ENCODE peak calls at places on chromosomes 13 and 19, in nine cellular contexts. B, J, O, Y, M, H, U, Z and E are unnamed samples.

GRCh38 chr19:48133094-48133493 is 22.5 kb upstream of the PLA2G4C start:
- DNase-seq in U (no peak), B (no peak), Y (no peak), J (no peak), Z (no peak), O (no peak), H (no peak), M (no peak), E (no peak)

GRCh38 chr19:6069268-6069771 is 41.0 kb downstream of the RFX2 start:
- DNase-seq in O (no peak), U (no peak), J (peak; percentile 24), Y (no peak), B (no peak), M (no peak), H (no peak), Z (no peak), E (no peak)

GRCh38 chr13:53460776-53461175 is 432.2 kb downstream of the OLFM4 start:
- DNase-seq in H (no peak), U (no peak), B (no peak), O (no peak), M (no peak), J (no peak), Y (no peak), Z (no peak), E (no peak)

GRCh38 chr13:98653471-98653985 is 76.6 kb upstream of the STK24 start:
- DNase-seq in O (peak; percentile 65), H (peak; percentile 67), Y (peak; percentile 90), M (peak; percentile 61), Z (peak; percentile 65), U (peak; percentile 76), J (peak; percentile 87), B (peak; percentile 77), E (peak; percentile 60)

GRCh38 chr13:41633776-41634175 is 176.4 kb downstream of the RGCC start:
- DNase-seq in Y (no peak), H (no peak), O (no peak), U (no peak), M (no peak), Z (no peak), J (no peak), B (no peak), E (no peak)

GRCh38 chr13:97275265-97275664 is 53.1 kb downstream of the MBNL2 start:
- DNase-seq in U (peak; percentile 90), O (no peak), H (no peak), J (no peak), Y (no peak), M (peak; percentile 76), Z (no peak), B (no peak), E (no peak)

GRCh38 chr13:22596157-22596863 is 584.5 kb upstream of the SGCG start:
- DNase-seq in J (no peak), Z (no peak), M (no peak), O (peak; percentile 16), Y (no peak), U (no peak), B (no peak), H (no peak), E (no peak)

GRCh38 chr13:105655046-105655445 is 880.4 kb downstream of the EFNB2 start:
- DNase-seq in Y (no peak), B (no peak), Z (no peak), M (peak; percentile 25), J (no peak), O (no peak), U (peak; percentile 77), H (no peak), E (no peak)

GRCh38 chr19:31120952-31121351 is 228.3 kb downstream of the TSHZ3 start:
- DNase-seq in Y (no peak), O (no peak), Z (no peak), B (no peak), J (peak; percentile 53), M (no peak), U (no peak), H (no peak), E (no peak)

GRCh38 chr13:102687520-102687919 is 7.3 kb downstream of the METTL21C start:
- DNase-seq in B (no peak), Y (no peak), Z (no peak), J (no peak), H (no peak), O (no peak), M (no peak), U (no peak), E (no peak)

GRCh38 chr13:48602296-48603040 is 51.3 kb upstream of the CYSLTR2 start:
- DNase-seq in O (no peak), M (no peak), Z (no peak), B (no peak), H (no peak), U (no peak), Y (no peak), J (no peak), E (no peak)

GRCh38 chr19:51799311-51799997 is 4.5 kb downstream of the FPR3 start:
- DNase-seq in U (peak; percentile 94), J (peak; percentile 96), O (no peak), Y (peak; percentile 90), H (no peak), Z (no peak), B (peak; percentile 78), M (peak; percentile 88), E (peak; percentile 2)

GRCh38 chr19:42198676-42199439 is 18.6 kb downstream of the DEDD2 start:
- DNase-seq in M (no peak), O (no peak), H (peak; percentile 72), J (peak; percentile 70), U (no peak), B (no peak), Z (peak; percentile 40), Y (no peak), E (no peak)

GRCh38 chr19:6216236-6216995 is 63.4 kb downstream of the MLLT1 start:
- DNase-seq in Z (no peak), O (no peak), M (no peak), B (no peak), J (no peak), Y (peak; percentile 60), U (no peak), H (no peak), E (no peak)

GRCh38 chr19:47296036-47296435 is 13.6 kb upstream of the C5AR1 start:
- DNase-seq in B (peak; percentile 81), Z (peak; percentile 81), O (peak; percentile 64), J (no peak), Y (peak; percentile 79), U (peak; percentile 70), H (peak; percentile 80), M (peak; percentile 62), E (peak; percentile 73)

GRCh38 chr13:69524459-69525155 is 583.0 kb upstream of the ATXN8OS start:
- DNase-seq in J (no peak), B (no peak), Y (no peak), O (no peak), U (peak; percentile 17), M (no peak), Z (no peak), H (no peak), E (no peak)

GRCh38 chr13:94272038-94272437 is 207.4 kb downstream of the DCT start:
- DNase-seq in H (no peak), O (no peak), J (no peak), Z (no peak), M (no peak), B (no peak), U (peak; percentile 19), Y (no peak), E (no peak)

GRCh38 chr13:106284358-106284757 is 251.1 kb downstream of the EFNB2 start:
- DNase-seq in U (no peak), H (no peak), Y (no peak), J (no peak), M (no peak), B (no peak), O (no peak), Z (no peak), E (no peak)

GRCh38 chr13:74062933-74063332 is 71.3 kb downstream of the KLF12 start:
- DNase-seq in B (peak; percentile 59), M (no peak), U (peak; percentile 68), O (no peak), Y (peak; percentile 82), H (peak; percentile 20), J (peak; percentile 83), Z (no peak), E (no peak)

GRCh38 chr13:77696006-77696862 is 1.3 kb upstream of the SLAIN1 start:
- DNase-seq in M (no peak), Z (no peak), J (no peak), O (peak; percentile 24), H (peak; percentile 11), U (peak; percentile 21), B (no peak), Y (no peak), E (no peak)

GRCh38 chr19:27793128-27793643 is 1419.8 kb downstream of the UQCRFS1 start:
- DNase-seq in U (peak; percentile 85), M (peak; percentile 91), H (no peak), J (peak; percentile 90), O (peak; percentile 58), Y (peak; percentile 84), B (peak; percentile 60), Z (peak; percentile 60), E (peak; percentile 69)

GRCh38 chr19:4715529-4716221 is 8.0 kb downstream of the DPP9 start:
- DNase-seq in U (no peak), H (no peak), Z (no peak), M (no peak), B (no peak), J (no peak), O (no peak), Y (no peak), E (no peak)

GRCh38 chr13:52127378-52127777 is 1.5 kb downstream of the NEK5 start:
- DNase-seq in U (no peak), Z (no peak), O (no peak), J (no peak), B (no peak), M (no peak), H (no peak), Y (no peak), E (no peak)

GRCh38 chr13:78241278-78241919 is 322.8 kb upstream of the EDNRB start:
- DNase-seq in B (no peak), U (peak; percentile 20), H (no peak), Z (no peak), O (no peak), Y (no peak), J (peak; percentile 42), M (peak; percentile 50), E (peak; percentile 4)

GRCh38 chr19:18322318-18322758 is 538 bp downstream of the LSM4 start:
- DNase-seq in J (no peak), U (peak; percentile 59), M (peak; percentile 61), Z (peak; percentile 14), B (no peak), O (no peak), Y (no peak), H (no peak), E (no peak)

GRCh38 chr13:89238496-89238895 is 1567.3 kb downstream of the SLITRK5 start:
- DNase-seq in M (no peak), B (no peak), H (no peak), J (no peak), Z (no peak), Y (no peak), U (no peak), O (no peak), E (no peak)

GRCh38 chr13:51768976-51769375 is 35.0 kb downstream of the DHRS12 start:
- DNase-seq in B (no peak), U (no peak), Y (no peak), J (no peak), M (no peak), H (no peak), Z (no peak), O (no peak), E (no peak)

GRCh38 chr13:31207630-31208549 is 8.1 kb downstream of the B3GLCT start:
- DNase-seq in U (peak; percentile 72), B (peak; percentile 70), M (no peak), O (no peak), Y (peak; percentile 82), H (no peak), J (no peak), Z (no peak), E (no peak)

GRCh38 chr13:28136916-28137315 is 1.4 kb upstream of the PAN3 start:
- DNase-seq in J (no peak), U (no peak), Z (no peak), M (no peak), B (no peak), H (no peak), Y (no peak), O (no peak), E (no peak)

GRCh38 chr13:43227721-43228120 is 204.3 kb downstream of the DNAJC15 start:
- DNase-seq in U (no peak), M (peak; percentile 83), O (no peak), Y (no peak), Z (no peak), B (no peak), J (no peak), H (no peak), E (no peak)

GRCh38 chr13:65999441-65999840 is 1230.7 kb downstream of the PCDH9 start:
- DNase-seq in B (no peak), Z (no peak), M (no peak), J (no peak), H (no peak), U (no peak), O (no peak), Y (no peak), E (no peak)